ENCODE peak calls at places on chromosome 13, in six cellular contexts. P, R, Q, M, I and S are unnamed samples.

GRCh38 chr13:26721251-26721939 is 39.2 kb downstream of the GPR12 start:
- DNase-seq in P (peak), R (no peak), Q (peak), M (no peak), I (peak), S (no peak)

GRCh38 chr13:90686438-90686837 is 661.0 kb upstream of the MIR17HG start:
- DNase-seq in P (no peak), R (peak), Q (no peak), M (no peak), I (no peak), S (no peak)

GRCh38 chr13:72643339-72643989 is 84.0 kb downstream of the MZT1 start:
- DNase-seq in P (peak), R (peak), Q (peak), M (peak), I (peak), S (no peak)

GRCh38 chr13:62625214-62625613 is 1209.6 kb upstream of the PCDH20 start:
- DNase-seq in P (no peak), R (no peak), Q (no peak), M (no peak), I (no peak), S (no peak)

GRCh38 chr13:105814219-105814901 is 721.1 kb downstream of the EFNB2 start:
- DNase-seq in P (no peak), R (no peak), Q (no peak), M (no peak), I (no peak), S (no peak)

GRCh38 chr13:112885782-112886268 is 83.2 kb upstream of the MCF2L start:
- DNase-seq in P (no peak), R (peak), Q (peak), M (no peak), I (peak), S (no peak)

GRCh38 chr13:109764474-109765292 is 21.7 kb downstream of the IRS2 start:
- DNase-seq in P (peak), R (no peak), Q (peak), M (no peak), I (no peak), S (no peak)

GRCh38 chr13:102688306-102688973 is 6.4 kb downstream of the METTL21C start:
- DNase-seq in P (no peak), R (no peak), Q (no peak), M (no peak), I (no peak), S (no peak)

GRCh38 chr13:33236021-33236420 is 49.5 kb downstream of the STARD13 start:
- DNase-seq in P (no peak), R (no peak), Q (no peak), M (no peak), I (no peak), S (no peak)

GRCh38 chr13:85314686-85315085 is 484.5 kb downstream of the SLITRK6 start:
- DNase-seq in P (no peak), R (no peak), Q (no peak), M (no peak), I (peak), S (no peak)

GRCh38 chr13:26984337-26984736 is 187.3 kb downstream of the USP12 start:
- DNase-seq in P (no peak), R (no peak), Q (no peak), M (no peak), I (no peak), S (no peak)

GRCh38 chr13:21137696-21138095 is 38.7 kb downstream of the SKA3 start:
- DNase-seq in P (no peak), R (no peak), Q (no peak), M (no peak), I (no peak), S (no peak)

GRCh38 chr13:77230560-77230959 is 96.3 kb downstream of the MYCBP2 start:
- DNase-seq in P (no peak), R (no peak), Q (no peak), M (no peak), I (no peak), S (no peak)

GRCh38 chr13:100954430-100955361 is 280.1 kb upstream of the TMTC4 start:
- DNase-seq in P (no peak), R (no peak), Q (no peak), M (no peak), I (peak), S (no peak)

GRCh38 chr13:35979378-35979911 is 151.7 kb downstream of the DCLK1 start:
- DNase-seq in P (no peak), R (peak), Q (peak), M (no peak), I (no peak), S (peak)

GRCh38 chr13:79874396-79875360 is 393.7 kb downstream of the NDFIP2 start:
- DNase-seq in P (no peak), R (no peak), Q (no peak), M (no peak), I (no peak), S (no peak)

GRCh38 chr13:94210826-94211225 is 268.7 kb downstream of the DCT start:
- DNase-seq in P (peak), R (no peak), Q (no peak), M (no peak), I (no peak), S (no peak)

GRCh38 chr13:40640202-40640601 is 26.2 kb downstream of the FOXO1 start:
- DNase-seq in P (no peak), R (no peak), Q (no peak), M (no peak), I (no peak), S (no peak)

GRCh38 chr13:36548129-36548528 is 115.8 kb downstream of the CCNA1 start:
- DNase-seq in P (no peak), R (no peak), Q (no peak), M (no peak), I (peak), S (no peak)

GRCh38 chr13:90238433-90238832 is 1109.1 kb upstream of the MIR17HG start:
- DNase-seq in P (no peak), R (no peak), Q (no peak), M (no peak), I (no peak), S (no peak)

GRCh38 chr13:101529419-101529818 is 76.9 kb downstream of the ITGBL1 start:
- DNase-seq in P (peak), R (peak), Q (no peak), M (no peak), I (no peak), S (peak)

GRCh38 chr13:112895521-112896465 is 73.2 kb upstream of the MCF2L start:
- DNase-seq in P (no peak), R (no peak), Q (no peak), M (no peak), I (peak), S (no peak)

GRCh38 chr13:49625392-49626137 is 2.7 kb upstream of the ARL11 start:
- DNase-seq in P (no peak), R (no peak), Q (peak), M (no peak), I (no peak), S (no peak)

GRCh38 chr13:102679449-102680132 is 15.3 kb downstream of the METTL21C start:
- DNase-seq in P (no peak), R (no peak), Q (no peak), M (no peak), I (no peak), S (no peak)

GRCh38 chr13:31940076-31940475 is 91.5 kb upstream of the FRY start:
- DNase-seq in P (no peak), R (no peak), Q (no peak), M (no peak), I (no peak), S (no peak)

GRCh38 chr13:53068841-53069520 is 40.4 kb downstream of the OLFM4 start:
- DNase-seq in P (no peak), R (no peak), Q (no peak), M (no peak), I (peak), S (no peak)

GRCh38 chr13:40984670-40985366 is 34.3 kb downstream of the ELF1 start:
- DNase-seq in P (no peak), R (no peak), Q (no peak), M (no peak), I (no peak), S (no peak)

GRCh38 chr13:49739498-49740187 is 48.4 kb upstream of the EBPL start:
- DNase-seq in P (no peak), R (no peak), Q (no peak), M (no peak), I (no peak), S (no peak)

GRCh38 chr13:80312967-80313366 is 28.0 kb downstream of the SPRY2 start:
- DNase-seq in P (no peak), R (no peak), Q (no peak), M (no peak), I (no peak), S (no peak)